ENCODE peak calls at places on chromosomes 5 and 9, in five cellular contexts. N is hippocampal formation; J is NCI-H1436 treated with DMSO at 0.1 percent for 48 hours; X is NCI-H774; M is activated naive CD8-positive, alpha-beta T cell treated with anti-CD3 and anti-CD28 coated beads, Interleukin-2, amount 50 U/mL, for 16 hours. I is an unnamed sample.

GRCh38 chr9:93599571-93600403 is 23.4 kb downstream of the PHF2 start:
- DNase-seq in N (no peak), J (no peak), X (no peak), M (no peak), I (no peak)

GRCh38 chr5:133612021-133612860 is at the start of gene FSTL4:
- DNase-seq in N (no peak), J (no peak), X (peak), M (no peak), I (no peak)

GRCh38 chr9:126788046-126788445 is 16.8 kb upstream of the ZBTB43 start:
- DNase-seq in N (no peak), J (no peak), X (no peak), M (no peak), I (no peak)

GRCh38 chr9:90985631-90986030 is 184.0 kb downstream of the SYK start:
- DNase-seq in N (no peak), J (no peak), X (no peak), M (no peak), I (no peak)

GRCh38 chr9:101881508-101881907 is 143.1 kb upstream of the GRIN3A start:
- DNase-seq in N (no peak), J (no peak), X (no peak), M (no peak), I (no peak)

GRCh38 chr5:7615566-7616061 is 219.7 kb downstream of the ADCY2 start:
- DNase-seq in N (no peak), J (no peak), X (no peak), M (no peak), I (no peak)

GRCh38 chr5:152092580-152092979 is 167.9 kb upstream of the GLRA1 start:
- DNase-seq in N (no peak), J (no peak), X (no peak), M (no peak), I (no peak)

GRCh38 chr5:68071731-68072130 is 143.8 kb upstream of the PIK3R1 start:
- DNase-seq in N (no peak), J (no peak), X (no peak), M (no peak), I (no peak)

GRCh38 chr9:137189297-137190295 is 1.1 kb downstream of the SSNA1 start:
- DNase-seq in N (no peak), J (no peak), X (no peak), M (no peak), I (no peak)

GRCh38 chr5:33441241-33441844 is 578 bp downstream of the TARS1 start:
- DNase-seq in N (no peak), J (no peak), X (no peak), M (no peak), I (no peak)

GRCh38 chr5:73786043-73786831 is 160.2 kb downstream of the ARHGEF28 start:
- DNase-seq in N (no peak), J (peak), X (no peak), M (no peak), I (no peak)

GRCh38 chr5:148730955-148731898 is 76.9 kb upstream of the HTR4 start:
- DNase-seq in N (peak), J (peak), X (peak), M (peak), I (peak)

GRCh38 chr5:36630201-36630968 is 24.0 kb downstream of the SLC1A3 start:
- DNase-seq in N (no peak), J (no peak), X (no peak), M (no peak), I (no peak)

GRCh38 chr5:79712741-79713140 is 23.1 kb downstream of the CMYA5 start:
- DNase-seq in N (no peak), J (no peak), X (no peak), M (no peak), I (no peak)

GRCh38 chr9:77085416-77085815 is 66.0 kb downstream of the FOXB2 start:
- DNase-seq in N (no peak), J (no peak), X (no peak), M (no peak), I (no peak)

GRCh38 chr5:142697846-142698245 is 12.0 kb upstream of the FGF1 start:
- DNase-seq in N (no peak), J (no peak), X (peak), M (no peak), I (no peak)

GRCh38 chr9:75167281-75167680 is 79.0 kb downstream of the OSTF1 start:
- DNase-seq in N (no peak), J (no peak), X (no peak), M (no peak), I (no peak)

GRCh38 chr5:80959768-80960442 is at the start of gene RASGRF2:
- DNase-seq in N (peak), J (no peak), X (no peak), M (no peak), I (no peak)

GRCh38 chr5:90022002-90022710 is 387.4 kb downstream of the CETN3 start:
- DNase-seq in N (no peak), J (no peak), X (peak), M (no peak), I (peak)

I was measured in NCI-H187 treated with DMSO at 0.1 percent for 48 hours.